ENCODE peak calls at places on chromosomes 5 and 9, in six cellular contexts. S, I, R, L, Z and X are unnamed samples.

GRCh38 chr9:127174386-127175318 is 52.2 kb upstream of the ANGPTL2 start:
- DNase-seq in S (no peak), I (no peak), R (no peak), L (no peak), Z (no peak), X (no peak)

GRCh38 chr5:16889972-16890519 is 46.0 kb downstream of the MYO10 start:
- DNase-seq in S (no peak), I (no peak), R (peak), L (peak), Z (peak), X (peak)

GRCh38 chr9:114655689-114656088 is 1.9 kb downstream of the TEX53 start:
- DNase-seq in S (no peak), I (no peak), R (peak), L (no peak), Z (peak), X (peak)

GRCh38 chr5:14039063-14039462 is 94.6 kb upstream of the DNAH5 start:
- DNase-seq in S (no peak), I (no peak), R (peak), L (peak), Z (peak), X (no peak)

GRCh38 chr5:77181173-77181572 is 29.3 kb upstream of the PDE8B start:
- DNase-seq in S (peak), I (no peak), R (no peak), L (no peak), Z (no peak), X (no peak)

GRCh38 chr5:67104859-67105258 is 91.7 kb downstream of the CD180 start:
- DNase-seq in S (no peak), I (no peak), R (no peak), L (no peak), Z (no peak), X (no peak)

GRCh38 chr9:133103183-133103986 is 17.7 kb downstream of the RALGDS start:
- DNase-seq in S (peak), I (peak), R (no peak), L (peak), Z (no peak), X (peak)

GRCh38 chr5:137216976-137217598 is 282.0 kb downstream of the SPOCK1 start:
- DNase-seq in S (no peak), I (no peak), R (no peak), L (no peak), Z (peak), X (no peak)

GRCh38 chr5:1476181-1476966 is 31.1 kb upstream of the SLC6A3 start:
- DNase-seq in S (no peak), I (peak), R (no peak), L (no peak), Z (no peak), X (no peak)

GRCh38 chr5:39137391-39138181 is 63.4 kb upstream of the RICTOR start:
- DNase-seq in S (no peak), I (no peak), R (no peak), L (peak), Z (no peak), X (no peak)

GRCh38 chr9:96423322-96423984 is 5.3 kb upstream of the ZNF367 start:
- DNase-seq in S (no peak), I (no peak), R (no peak), L (no peak), Z (no peak), X (no peak)

GRCh38 chr5:113663879-113664278 is 150.4 kb downstream of the YTHDC2 start:
- DNase-seq in S (peak), I (no peak), R (peak), L (peak), Z (no peak), X (peak)

DNA sequence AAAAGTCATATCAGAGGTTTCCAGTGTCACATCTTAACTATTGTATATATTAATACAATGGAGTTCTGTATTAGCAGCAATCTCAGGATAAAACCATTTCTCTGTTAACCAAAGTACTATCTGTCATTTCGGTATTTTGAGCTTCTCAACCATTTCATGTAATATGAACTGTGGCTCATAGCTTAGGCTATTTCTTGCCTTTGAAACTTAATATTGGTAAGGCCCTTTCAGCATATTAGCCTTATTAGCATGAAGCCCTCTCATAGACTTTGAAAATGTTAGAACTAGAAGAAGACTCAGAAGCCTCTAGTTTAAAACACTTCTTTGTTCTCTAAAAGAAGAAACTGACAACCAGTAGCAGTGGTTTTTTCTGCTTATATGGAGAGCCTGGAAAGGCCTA is 731 bp downstream of the CAVIN4 start:
- DNase-seq in S (no peak), I (no peak), R (no peak), L (no peak), Z (no peak), X (no peak)
- H3K4me3 ChIP-seq in S (no peak), I (peak), R (no peak), L (no peak), Z (no peak), X (no peak)

GRCh38 chr5:177359451-177359851 is 1.7 kb downstream of the RGS14 start:
- DNase-seq in S (peak), I (no peak), R (no peak), L (no peak), Z (no peak), X (no peak)

GRCh38 chr5:177359860-177360259 is 2.1 kb downstream of the RGS14 start:
- DNase-seq in S (peak), I (no peak), R (no peak), L (no peak), Z (no peak), X (no peak)

GRCh38 chr5:177356756-177357458 is 817 bp upstream of the RGS14 start:
- DNase-seq in S (peak), I (no peak), R (no peak), L (no peak), Z (no peak), X (no peak)

GRCh38 chr5:177357459-177358332 is at the start of gene RGS14:
- DNase-seq in S (peak), I (peak), R (peak), L (no peak), Z (peak), X (peak)

GRCh38 chr5:177358333-177358939 is 712 bp downstream of the RGS14 start:
- DNase-seq in S (peak), I (no peak), R (no peak), L (no peak), Z (no peak), X (no peak)
- H3K4me3 ChIP-seq in S (peak), I (peak), R (no peak), L (no peak), Z (no peak), X (no peak)

GRCh38 chr9:109870365-109870764 is 90.4 kb downstream of the PALM2AKAP2 start:
- DNase-seq in S (no peak), I (no peak), R (no peak), L (no peak), Z (no peak), X (no peak)
- H3K4me3 ChIP-seq in S (no peak), I (no peak), R (no peak), L (no peak), Z (no peak), X (no peak)

GRCh38 chr9:104557179-104557634 is 11.8 kb upstream of the OR13C8 start:
- DNase-seq in S (no peak), I (no peak), R (no peak), L (no peak), Z (no peak), X (no peak)

DNA sequence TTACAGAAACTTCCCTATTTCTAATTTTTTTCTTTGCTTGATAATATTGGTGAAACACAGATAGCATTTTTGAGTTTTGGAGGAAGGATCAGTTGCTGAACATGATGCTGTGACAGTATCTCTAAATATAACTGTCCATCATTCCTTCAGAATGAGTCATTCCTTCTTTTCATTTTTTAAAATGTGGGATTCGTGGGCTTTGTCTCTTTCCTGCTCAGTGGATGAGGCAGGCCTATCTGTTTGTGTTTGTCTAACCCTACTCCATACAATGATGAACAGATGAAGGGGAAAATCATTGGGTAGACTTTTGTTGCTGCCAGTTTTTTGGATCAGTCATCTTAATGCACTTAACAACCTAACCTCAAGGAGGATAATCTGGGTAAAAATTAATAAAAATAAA is 15.7 kb upstream of the OR13C8 start:
- DNase-seq in S (no peak), I (no peak), R (peak), L (no peak), Z (no peak), X (peak)
- H3K4me3 ChIP-seq in S (no peak), I (no peak), R (no peak), L (no peak), Z (no peak), X (no peak)

GRCh38 chr5:107468286-107468685 is 202.5 kb downstream of the EFNA5 start:
- DNase-seq in S (no peak), I (no peak), R (no peak), L (no peak), Z (peak), X (no peak)
- H3K4me3 ChIP-seq in S (no peak), I (no peak), R (no peak), L (no peak), Z (no peak), X (no peak)